ENCODE peak calls at places on chromosomes 2 and 18, in ten cellular contexts. One of them, this sample, is unnamed.

GRCh38 chr18:62438402-62438801 is 84.4 kb upstream of the ZCCHC2 start:
- DNase-seq in iris pigment epithelial cell: no peak
- DNase-seq in amygdala: no peak
- DNase-seq in activated CD4-positive, alpha-beta T cell treated with anti-CD3 and anti-CD28 coated beads, Interleukin-2, amount 50 U/mL, for 1 hour: no peak
- DNase-seq in occipital lobe: no peak
- DNase-seq in activated CD8-positive, alpha-beta memory T cell treated with anti-CD3 and anti-CD28 coated beads, Interleukin-2, amount 50 U/mL, for 48 hours: no peak
- DNase-seq in HCT116: no peak
- DNase-seq in GM04503: no peak
- DNase-seq in NCI-H1092: no peak
- DNase-seq in activated effector memory CD4-positive, alpha-beta T cell treated with anti-CD3 and anti-CD28 coated beads, Interleukin-2, amount 50 U/mL, for 16 hours: no peak
- DNase-seq in this sample: no peak

GRCh38 chr2:105099153-105099552 is 61.3 kb downstream of the MRPS9 start:
- DNase-seq in activated CD8-positive, alpha-beta memory T cell treated with anti-CD3 and anti-CD28 coated beads, Interleukin-2, amount 50 U/mL, for 48 hours: no peak
- DNase-seq in HCT116: no peak
- DNase-seq in activated effector memory CD4-positive, alpha-beta T cell treated with anti-CD3 and anti-CD28 coated beads, Interleukin-2, amount 50 U/mL, for 16 hours: no peak
- DNase-seq in NCI-H1092: no peak
- DNase-seq in occipital lobe: no peak
- DNase-seq in amygdala: no peak
- DNase-seq in activated CD4-positive, alpha-beta T cell treated with anti-CD3 and anti-CD28 coated beads, Interleukin-2, amount 50 U/mL, for 1 hour: no peak
- DNase-seq in iris pigment epithelial cell: no peak
- DNase-seq in GM04503: no peak
- DNase-seq in this sample: no peak

GRCh38 chr18:76751538-76751890 is 70.8 kb upstream of the ZNF236 start:
- DNase-seq in GM04503: no peak
- DNase-seq in iris pigment epithelial cell: no peak
- DNase-seq in activated CD4-positive, alpha-beta T cell treated with anti-CD3 and anti-CD28 coated beads, Interleukin-2, amount 50 U/mL, for 1 hour: no peak
- DNase-seq in occipital lobe: no peak
- DNase-seq in NCI-H1092: no peak
- DNase-seq in amygdala: no peak
- DNase-seq in activated CD8-positive, alpha-beta memory T cell treated with anti-CD3 and anti-CD28 coated beads, Interleukin-2, amount 50 U/mL, for 48 hours: no peak
- DNase-seq in activated effector memory CD4-positive, alpha-beta T cell treated with anti-CD3 and anti-CD28 coated beads, Interleukin-2, amount 50 U/mL, for 16 hours: no peak
- DNase-seq in HCT116: no peak
- DNase-seq in this sample: no peak

GRCh38 chr2:168350380-168350779 is 103.0 kb upstream of the STK39 start:
- DNase-seq in activated CD8-positive, alpha-beta memory T cell treated with anti-CD3 and anti-CD28 coated beads, Interleukin-2, amount 50 U/mL, for 48 hours: no peak
- DNase-seq in iris pigment epithelial cell: no peak
- DNase-seq in occipital lobe: no peak
- DNase-seq in GM04503: no peak
- DNase-seq in NCI-H1092: no peak
- DNase-seq in activated CD4-positive, alpha-beta T cell treated with anti-CD3 and anti-CD28 coated beads, Interleukin-2, amount 50 U/mL, for 1 hour: no peak
- DNase-seq in amygdala: no peak
- DNase-seq in activated effector memory CD4-positive, alpha-beta T cell treated with anti-CD3 and anti-CD28 coated beads, Interleukin-2, amount 50 U/mL, for 16 hours: no peak
- DNase-seq in HCT116: no peak
- DNase-seq in this sample: no peak

GRCh38 chr2:96687711-96688640 is 45.4 kb downstream of the FER1L5 start:
- DNase-seq in NCI-H1092: no peak
- DNase-seq in activated effector memory CD4-positive, alpha-beta T cell treated with anti-CD3 and anti-CD28 coated beads, Interleukin-2, amount 50 U/mL, for 16 hours: no peak
- DNase-seq in GM04503: no peak
- DNase-seq in activated CD8-positive, alpha-beta memory T cell treated with anti-CD3 and anti-CD28 coated beads, Interleukin-2, amount 50 U/mL, for 48 hours: no peak
- DNase-seq in amygdala: no peak
- DNase-seq in iris pigment epithelial cell: no peak
- DNase-seq in HCT116: no peak
- DNase-seq in activated CD4-positive, alpha-beta T cell treated with anti-CD3 and anti-CD28 coated beads, Interleukin-2, amount 50 U/mL, for 1 hour: no peak
- DNase-seq in occipital lobe: no peak
- DNase-seq in this sample: no peak

GRCh38 chr2:108367776-108368175 is 10.0 kb upstream of the SULT1C4 start:
- DNase-seq in amygdala: no peak
- DNase-seq in GM04503: no peak
- DNase-seq in HCT116: no peak
- DNase-seq in occipital lobe: no peak
- DNase-seq in activated effector memory CD4-positive, alpha-beta T cell treated with anti-CD3 and anti-CD28 coated beads, Interleukin-2, amount 50 U/mL, for 16 hours: no peak
- DNase-seq in NCI-H1092: no peak
- DNase-seq in activated CD8-positive, alpha-beta memory T cell treated with anti-CD3 and anti-CD28 coated beads, Interleukin-2, amount 50 U/mL, for 48 hours: no peak
- DNase-seq in iris pigment epithelial cell: no peak
- DNase-seq in activated CD4-positive, alpha-beta T cell treated with anti-CD3 and anti-CD28 coated beads, Interleukin-2, amount 50 U/mL, for 1 hour: no peak
- DNase-seq in this sample: no peak

GRCh38 chr18:23585007-23585871 is 1.1 kb downstream of the NPC1 start:
- DNase-seq in NCI-H1092: no peak
- DNase-seq in HCT116: no peak
- DNase-seq in activated effector memory CD4-positive, alpha-beta T cell treated with anti-CD3 and anti-CD28 coated beads, Interleukin-2, amount 50 U/mL, for 16 hours: peak; percentile 69
- DNase-seq in occipital lobe: no peak
- DNase-seq in amygdala: peak; percentile 27
- DNase-seq in activated CD4-positive, alpha-beta T cell treated with anti-CD3 and anti-CD28 coated beads, Interleukin-2, amount 50 U/mL, for 1 hour: no peak
- DNase-seq in GM04503: no peak
- DNase-seq in activated CD8-positive, alpha-beta memory T cell treated with anti-CD3 and anti-CD28 coated beads, Interleukin-2, amount 50 U/mL, for 48 hours: no peak
- DNase-seq in iris pigment epithelial cell: no peak
- DNase-seq in this sample: no peak

GRCh38 chr2:128354731-128355470 is 36.2 kb upstream of the HS6ST1 start:
- DNase-seq in activated effector memory CD4-positive, alpha-beta T cell treated with anti-CD3 and anti-CD28 coated beads, Interleukin-2, amount 50 U/mL, for 16 hours: peak; percentile 13
- DNase-seq in activated CD4-positive, alpha-beta T cell treated with anti-CD3 and anti-CD28 coated beads, Interleukin-2, amount 50 U/mL, for 1 hour: no peak
- DNase-seq in activated CD8-positive, alpha-beta memory T cell treated with anti-CD3 and anti-CD28 coated beads, Interleukin-2, amount 50 U/mL, for 48 hours: peak; percentile 12
- DNase-seq in GM04503: no peak
- DNase-seq in HCT116: no peak
- DNase-seq in occipital lobe: no peak
- DNase-seq in amygdala: no peak
- DNase-seq in iris pigment epithelial cell: peak; percentile 65
- DNase-seq in NCI-H1092: no peak
- DNase-seq in this sample: no peak

GRCh38 chr2:148552675-148553331 is 91.7 kb upstream of the EPC2 start:
- DNase-seq in activated CD4-positive, alpha-beta T cell treated with anti-CD3 and anti-CD28 coated beads, Interleukin-2, amount 50 U/mL, for 1 hour: peak; percentile 6
- DNase-seq in amygdala: no peak
- DNase-seq in NCI-H1092: peak; percentile 55
- DNase-seq in GM04503: no peak
- DNase-seq in activated CD8-positive, alpha-beta memory T cell treated with anti-CD3 and anti-CD28 coated beads, Interleukin-2, amount 50 U/mL, for 48 hours: no peak
- DNase-seq in HCT116: no peak
- DNase-seq in activated effector memory CD4-positive, alpha-beta T cell treated with anti-CD3 and anti-CD28 coated beads, Interleukin-2, amount 50 U/mL, for 16 hours: no peak
- DNase-seq in iris pigment epithelial cell: peak; percentile 10
- DNase-seq in occipital lobe: no peak
- DNase-seq in this sample: no peak